ENCODE peak calls at places on chromosomes 12 and 14, in four cellular contexts. One of them, this sample, is unnamed. For H3K4me1, the result is how much of the 10 kb centered on the place peaks cover.

GRCh38 chr12:58277231-58277630 is 335.9 kb downstream of the ATP23 start:
- DNase-seq in GM23338: no peak
- DNase-seq in PC-9: no peak
- DNase-seq in neural progenitor cell: no peak
- DNase-seq in this sample: no peak

GRCh38 chr12:101925352-101925751 is 48.0 kb downstream of the DRAM1 start:
- DNase-seq in PC-9: peak
- DNase-seq in neural progenitor cell: no peak
- DNase-seq in GM23338: no peak
- DNase-seq in this sample: peak

GRCh38 chr12:91074068-91074819 is 16.4 kb upstream of the KERA start:
- DNase-seq in PC-9: no peak
- DNase-seq in neural progenitor cell: no peak
- DNase-seq in GM23338: no peak
- DNase-seq in this sample: no peak

GRCh38 chr14:73258845-73259611 is 21.7 kb downstream of the PAPLN start:
- DNase-seq in GM23338: no peak
- DNase-seq in PC-9: no peak
- DNase-seq in neural progenitor cell: no peak
- DNase-seq in this sample: no peak

GRCh38 chr12:130152386-130152785 is 9.9 kb upstream of the FZD10 start:
- DNase-seq in neural progenitor cell: no peak
- DNase-seq in GM23338: no peak
- DNase-seq in PC-9: no peak
- DNase-seq in this sample: no peak

GRCh38 chr14:93752980-93753561 is 35.2 kb downstream of the PRIMA1 start:
- DNase-seq in GM23338: no peak
- DNase-seq in neural progenitor cell: no peak
- DNase-seq in PC-9: no peak
- DNase-seq in this sample: no peak

GRCh38 chr12:25320123-25321006 is 69.6 kb upstream of the KRAS start:
- DNase-seq in neural progenitor cell: no peak
- DNase-seq in PC-9: no peak
- DNase-seq in GM23338: no peak
- DNase-seq in this sample: no peak

GRCh38 chr12:124002654-124003053 is 29.6 kb downstream of the ZNF664 start:
- DNase-seq in GM23338: no peak
- DNase-seq in PC-9: no peak
- DNase-seq in neural progenitor cell: no peak
- DNase-seq in this sample: no peak

GRCh38 chr12:114986178-114986714 is 302.3 kb upstream of the TBX3 start:
- DNase-seq in GM23338: no peak
- DNase-seq in neural progenitor cell: no peak
- DNase-seq in PC-9: no peak
- DNase-seq in this sample: no peak

GRCh38 chr12:89486231-89486630 is 38.4 kb downstream of the GALNT4 start:
- DNase-seq in neural progenitor cell: no peak
- DNase-seq in GM23338: no peak
- DNase-seq in PC-9: no peak
- DNase-seq in this sample: no peak

GRCh38 chr12:1115471-1116242 is 124.6 kb downstream of the ERC1 start:
- DNase-seq in GM23338: no peak
- DNase-seq in neural progenitor cell: no peak
- DNase-seq in PC-9: peak
- DNase-seq in this sample: peak

GRCh38 chr14:47365248-47365647 is 310.2 kb downstream of the MDGA2 start:
- DNase-seq in GM23338: no peak
- DNase-seq in neural progenitor cell: peak
- DNase-seq in PC-9: no peak
- DNase-seq in this sample: no peak

GRCh38 chr12:125092108-125092871 is 27.1 kb downstream of the AACS start:
- DNase-seq in PC-9: no peak
- DNase-seq in neural progenitor cell: no peak
- DNase-seq in GM23338: no peak
- DNase-seq in this sample: no peak

GRCh38 chr14:104826197-104826857 is 25.4 kb downstream of the ZBTB42 start:
- DNase-seq in neural progenitor cell: peak
- DNase-seq in PC-9: peak
- DNase-seq in GM23338: peak
- DNase-seq in this sample: peak

GRCh38 chr12:11144297-11144696 is 9.9 kb upstream of the TAS2R30 start:
- DNase-seq in PC-9: no peak
- DNase-seq in neural progenitor cell: no peak
- DNase-seq in GM23338: no peak
- DNase-seq in this sample: no peak

GRCh38 chr12:129871991-129872969 is 31.5 kb downstream of the TMEM132D start:
- DNase-seq in GM23338: peak
- DNase-seq in PC-9: no peak
- DNase-seq in neural progenitor cell: peak
- DNase-seq in this sample: no peak

GRCh38 chr14:94282991-94283723 is 9.9 kb downstream of the SERPINA10 start:
- DNase-seq in neural progenitor cell: no peak
- DNase-seq in GM23338: no peak
- DNase-seq in PC-9: no peak
- DNase-seq in this sample: no peak

DNA sequence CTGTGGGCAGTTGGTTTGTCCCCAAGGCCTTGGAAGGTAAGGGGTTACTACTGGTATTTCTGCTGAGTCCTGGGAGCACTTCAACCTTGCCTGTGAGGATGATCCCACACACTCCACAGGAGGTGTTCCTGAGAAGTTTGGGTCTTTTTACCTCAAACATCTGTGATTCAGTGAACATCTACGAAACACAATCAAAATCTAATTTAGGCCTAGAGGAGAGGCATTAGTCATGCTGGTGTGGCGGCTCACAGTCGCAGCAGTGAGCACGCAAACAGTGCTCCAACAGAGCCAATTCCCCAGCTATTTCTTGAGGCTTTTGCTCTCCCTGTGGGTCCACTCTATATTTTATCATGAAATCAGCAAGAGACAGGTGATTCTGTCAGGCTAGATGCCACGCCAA is 107.6 kb downstream of the APAF1 start:
- DNase-seq in GM23338: no peak
- DNase-seq in PC-9: no peak
- DNase-seq in neural progenitor cell: no peak
- DNase-seq in this sample: no peak
- H2AFZ ChIP-seq in GM23338: no peak
- H2AFZ ChIP-seq in PC-9: no peak
- H2AFZ ChIP-seq in neural progenitor cell: no peak
- H2AFZ ChIP-seq in this sample: no peak

DNA sequence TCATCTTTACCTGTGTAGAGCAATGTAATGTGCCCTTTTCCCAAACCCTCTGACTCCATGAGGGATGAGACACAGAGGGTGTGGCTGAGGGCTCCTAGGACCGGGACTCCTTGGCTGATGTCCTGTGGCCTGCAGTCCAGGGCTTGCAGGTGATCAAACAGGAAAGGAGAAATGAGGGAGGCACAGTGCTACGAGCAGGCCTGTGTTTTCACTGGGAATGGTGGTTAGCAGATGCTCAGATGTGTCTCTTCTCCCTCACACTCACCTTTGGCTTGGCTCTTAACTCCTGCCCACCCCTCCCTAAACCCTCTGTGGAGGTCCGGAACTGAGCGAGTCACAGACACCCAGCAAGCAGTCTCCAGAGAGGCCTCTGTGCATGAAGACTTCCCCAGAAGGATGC is 254.4 kb downstream of the DAD1 start:
- DNase-seq in GM23338: no peak
- DNase-seq in neural progenitor cell: no peak
- DNase-seq in PC-9: no peak
- DNase-seq in this sample: no peak
- H3K4me1 ChIP-seq in GM23338: under half
- H3K4me1 ChIP-seq in neural progenitor cell: under half
- H3K4me1 ChIP-seq in PC-9: under half
- H3K4me1 ChIP-seq in this sample: under half

GRCh38 chr14:56855891-56856461 is 45.7 kb upstream of the OTX2 start:
- DNase-seq in GM23338: peak
- DNase-seq in PC-9: no peak
- DNase-seq in neural progenitor cell: peak
- DNase-seq in this sample: no peak
- H2AFZ ChIP-seq in GM23338: no peak
- H2AFZ ChIP-seq in PC-9: no peak
- H2AFZ ChIP-seq in neural progenitor cell: no peak
- H2AFZ ChIP-seq in this sample: no peak

GRCh38 chr14:103388664-103389063 is 3.4 kb downstream of the MARK3 start:
- DNase-seq in neural progenitor cell: no peak
- DNase-seq in GM23338: no peak
- DNase-seq in PC-9: no peak
- DNase-seq in this sample: no peak

GRCh38 chr14:103391048-103391447 is 5.8 kb downstream of the MARK3 start:
- DNase-seq in PC-9: peak
- DNase-seq in neural progenitor cell: peak
- DNase-seq in GM23338: peak
- DNase-seq in this sample: no peak

GRCh38 chr14:103392572-103392971 is 7.4 kb downstream of the MARK3 start:
- DNase-seq in GM23338: no peak
- DNase-seq in neural progenitor cell: no peak
- DNase-seq in PC-9: no peak
- DNase-seq in this sample: no peak

GRCh38 chr14:103392106-103392505 is 6.9 kb downstream of the MARK3 start:
- DNase-seq in PC-9: no peak
- DNase-seq in neural progenitor cell: no peak
- DNase-seq in GM23338: no peak
- DNase-seq in this sample: no peak

GRCh38 chr14:103390605-103391004 is 5.4 kb downstream of the MARK3 start:
- DNase-seq in PC-9: no peak
- DNase-seq in neural progenitor cell: no peak
- DNase-seq in GM23338: no peak
- DNase-seq in this sample: no peak
- H3K4me1 ChIP-seq in PC-9: half or more
- H3K4me1 ChIP-seq in neural progenitor cell: under half
- H3K4me1 ChIP-seq in GM23338: under half
- H3K4me1 ChIP-seq in this sample: under half

DNA sequence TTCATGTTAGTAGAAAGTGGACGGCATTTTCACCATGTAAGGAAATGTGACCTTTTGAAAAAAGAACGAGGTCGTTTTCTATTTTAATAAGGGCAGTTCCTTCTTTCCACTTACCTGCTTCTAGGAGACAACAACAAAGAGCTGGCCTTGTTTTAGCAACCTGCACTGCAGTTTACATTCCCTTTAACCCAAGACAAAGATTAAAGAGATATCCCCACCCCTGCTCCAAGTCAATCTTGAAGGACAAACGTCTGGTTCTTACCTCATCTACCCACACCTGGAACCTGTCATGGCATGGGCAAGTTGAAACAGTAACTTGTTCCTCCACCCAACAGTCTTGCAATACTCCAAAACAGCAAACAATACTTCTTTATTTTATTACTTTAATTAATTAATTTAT is 32.7 kb downstream of the ZCCHC8 start:
- DNase-seq in PC-9: peak
- DNase-seq in GM23338: no peak
- DNase-seq in neural progenitor cell: no peak
- DNase-seq in this sample: peak
- H2AFZ ChIP-seq in PC-9: no peak
- H2AFZ ChIP-seq in GM23338: no peak
- H2AFZ ChIP-seq in neural progenitor cell: no peak
- H2AFZ ChIP-seq in this sample: no peak

This sample was measured in keratinocyte.